ENCODE peak calls at places on chromosomes 3 and 15, in six cellular contexts. B is A549, C is K562, L is HepG2, W is GM12878, U is endothelial cell of umbilical vein. O is an unnamed sample.

GRCh38 chr15:100336061-100336460 is 5.7 kb downstream of the ADAMTS17 start:
- DNase-seq in C (no peak), W (no peak), L (no peak), B (no peak), U (no peak), O (no peak)

GRCh38 chr3:183438749-183439148 is 10.3 kb upstream of the MCF2L2 start:
- DNase-seq in L (no peak), U (no peak), B (no peak), C (peak), W (no peak), O (no peak)

GRCh38 chr3:171833775-171834460 is 9.2 kb upstream of the TMEM212 start:
- DNase-seq in B (peak), C (no peak), L (no peak), W (no peak), U (peak), O (peak)

GRCh38 chr3:16013563-16013962 is 160.9 kb upstream of the GALNT15 start:
- DNase-seq in W (no peak), B (no peak), U (peak), L (no peak), C (no peak), O (no peak)

GRCh38 chr15:34725565-34725964 is 29.2 kb downstream of the GJD2 start:
- DNase-seq in U (no peak), B (no peak), C (no peak), W (no peak), L (no peak), O (no peak)

GRCh38 chr3:129312671-129313414 is 34.2 kb downstream of the HMCES start:
- DNase-seq in W (no peak), B (peak), C (peak), L (no peak), U (no peak), O (peak)

GRCh38 chr3:43192028-43192427 is 86.1 kb upstream of the POMGNT2 start:
- DNase-seq in W (no peak), C (no peak), B (no peak), U (no peak), L (no peak), O (no peak)

GRCh38 chr3:162217603-162218002 is 721.0 kb downstream of the OTOL1 start:
- DNase-seq in L (no peak), B (no peak), W (no peak), U (no peak), C (no peak), O (no peak)

GRCh38 chr3:89606151-89606550 is 498.7 kb downstream of the EPHA3 start:
- DNase-seq in U (no peak), L (peak), W (no peak), B (no peak), C (no peak), O (no peak)

GRCh38 chr15:78212546-78213424 is 21.6 kb downstream of the ACSBG1 start:
- DNase-seq in W (no peak), C (peak), L (peak), U (peak), B (peak), O (peak)

GRCh38 chr15:93271871-93272270 is 182.9 kb upstream of the RGMA start:
- DNase-seq in W (no peak), U (no peak), B (no peak), L (no peak), C (no peak), O (no peak)

GRCh38 chr3:55873523-55874254 is 386.6 kb upstream of the WNT5A start:
- DNase-seq in C (no peak), U (no peak), B (peak), L (peak), W (no peak), O (no peak)

GRCh38 chr3:49411550-49411967 is 217 bp downstream of the RHOA start:
- DNase-seq in B (no peak), C (peak), W (no peak), U (no peak), L (peak), O (peak)

GRCh38 chr3:111903067-111903511 is 44.0 kb downstream of the PHLDB2 start:
- DNase-seq in L (no peak), W (no peak), B (peak), U (peak), C (no peak), O (no peak)

GRCh38 chr3:31645233-31645632 is 112.5 kb downstream of the STT3B start:
- DNase-seq in B (no peak), L (no peak), C (no peak), W (no peak), U (no peak), O (no peak)

GRCh38 chr3:133296315-133296917 is 103.4 kb upstream of the BFSP2 start:
- DNase-seq in W (no peak), B (no peak), C (no peak), U (no peak), L (no peak), O (no peak)

GRCh38 chr3:37751016-37751415 is 110.7 kb upstream of the CTDSPL start:
- DNase-seq in C (no peak), W (no peak), U (no peak), B (no peak), L (no peak), O (no peak)

GRCh38 chr3:37751537-37751936 is 110.1 kb upstream of the CTDSPL start:
- DNase-seq in W (no peak), U (no peak), C (no peak), B (no peak), L (no peak), O (no peak)

GRCh38 chr3:37752661-37753055 is 109.0 kb upstream of the CTDSPL start:
- DNase-seq in U (no peak), W (no peak), B (no peak), C (no peak), L (no peak), O (no peak)

GRCh38 chr3:37751967-37752660 is 109.6 kb upstream of the CTDSPL start:
- DNase-seq in C (no peak), L (no peak), W (no peak), B (no peak), U (no peak), O (no peak)

GRCh38 chr3:37753428-37753827 is 108.3 kb upstream of the CTDSPL start:
- DNase-seq in B (no peak), U (no peak), L (no peak), W (no peak), C (no peak), O (no peak)
- TF ChIP-seq MYC in B (no peak), U (no peak), L (no peak), W (no peak), C (no peak), O (no peak)

DNA sequence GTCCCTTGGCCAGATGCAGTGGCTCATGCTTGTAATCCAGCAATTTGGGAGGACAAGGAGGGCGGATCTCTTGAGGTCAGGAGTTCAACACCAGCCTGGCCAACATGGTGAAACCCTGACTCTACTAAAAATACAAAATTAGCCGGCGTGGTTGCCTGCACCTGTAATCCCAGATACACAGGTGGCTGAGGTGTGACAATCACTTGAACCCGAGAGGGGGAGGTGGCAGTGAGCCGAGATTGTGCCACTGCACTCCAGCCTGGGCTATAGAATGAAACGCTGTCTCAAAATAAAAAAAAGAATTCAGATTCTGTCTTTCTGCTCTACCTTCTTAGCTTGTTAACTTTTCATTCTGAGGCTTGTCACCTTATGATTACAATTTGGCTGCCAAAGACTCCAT is 22.1 kb downstream of the MYO5A start:
- DNase-seq in W (no peak), C (no peak), U (no peak), L (no peak), B (no peak), O (no peak)
- TF ChIP-seq MAX in W (no peak), C (no peak), U (no peak), L (no peak), B (no peak), O (no peak)

GRCh38 chr3:29764603-29765254 is 483.9 kb downstream of the RBMS3 start:
- DNase-seq in L (no peak), U (peak), W (no peak), B (peak), C (no peak), O (no peak)
- TF ChIP-seq CTCF in L (no peak), U (peak), W (peak), B (peak), C (no peak), O (peak)

GRCh38 chr3:102162251-102162650 is 272.6 kb upstream of the ZPLD1 start:
- DNase-seq in W (no peak), U (no peak), B (no peak), L (no peak), C (no peak), O (no peak)

GRCh38 chr3:102156426-102156825 is 278.4 kb upstream of the ZPLD1 start:
- DNase-seq in B (peak), C (no peak), L (no peak), W (no peak), U (peak), O (no peak)

GRCh38 chr3:102161362-102162006 is 273.3 kb upstream of the ZPLD1 start:
- DNase-seq in U (no peak), B (no peak), C (no peak), W (no peak), L (no peak), O (no peak)

GRCh38 chr3:102159810-102160451 is 274.9 kb upstream of the ZPLD1 start:
- DNase-seq in L (no peak), C (no peak), W (no peak), B (no peak), U (no peak), O (no peak)

GRCh38 chr3:102158080-102158756 is 276.6 kb upstream of the ZPLD1 start:
- DNase-seq in L (no peak), U (peak), C (no peak), W (no peak), B (no peak), O (no peak)
- TF ChIP-seq MYC in L (no peak), U (no peak), C (no peak), W (no peak), B (no peak), O (no peak)